ENCODE peak calls at places on chromosome 10, in four cellular contexts. Q, W, I and G are unnamed samples.

GRCh38 chr10:44334621-44335184 is 50.2 kb downstream of the CXCL12 start:
- DNase-seq in Q (peak), W (peak), I (no peak), G (peak)

GRCh38 chr10:7501157-7501556 is 90.3 kb upstream of the SFMBT2 start:
- DNase-seq in Q (no peak), W (no peak), I (no peak), G (no peak)

GRCh38 chr10:20146004-20146403 is 329.8 kb downstream of the PLXDC2 start:
- DNase-seq in Q (no peak), W (no peak), I (no peak), G (no peak)

GRCh38 chr10:104546336-104546735 is 94.8 kb upstream of the SORCS3 start:
- DNase-seq in Q (no peak), W (no peak), I (no peak), G (no peak)

GRCh38 chr10:24777191-24777590 is 53.5 kb upstream of the ARHGAP21 start:
- DNase-seq in Q (no peak), W (no peak), I (no peak), G (no peak)

GRCh38 chr10:119614686-119615085 is 17.9 kb upstream of the TIAL1 start:
- DNase-seq in Q (no peak), W (no peak), I (no peak), G (no peak)

GRCh38 chr10:99938563-99938962 is 71.2 kb downstream of the DNMBP start:
- DNase-seq in Q (no peak), W (no peak), I (no peak), G (no peak)

GRCh38 chr10:104391150-104391968 is 37.7 kb downstream of the CFAP58 start:
- DNase-seq in Q (no peak), W (no peak), I (no peak), G (no peak)

GRCh38 chr10:3472705-3473078 is 300.1 kb upstream of the PITRM1 start:
- DNase-seq in Q (no peak), W (no peak), I (no peak), G (peak)

GRCh38 chr10:121216295-121216694 is 365.1 kb downstream of the WDR11 start:
- DNase-seq in Q (no peak), W (no peak), I (no peak), G (no peak)

GRCh38 chr10:80964179-80964578 is 426.5 kb downstream of the SH2D4B start:
- DNase-seq in Q (no peak), W (no peak), I (no peak), G (no peak)

GRCh38 chr10:35306852-35307251 is 29.5 kb upstream of the CCNY start:
- DNase-seq in Q (no peak), W (no peak), I (no peak), G (no peak)

GRCh38 chr10:84348431-84348830 is 20.0 kb downstream of the CCSER2 start:
- DNase-seq in Q (peak), W (no peak), I (no peak), G (peak)